ENCODE peak calls at places on chromosomes 7 and 10, in eight cellular contexts. D, Z, M, V, B, G, P and K are unnamed samples.
A peak's percentile ranks its signal among the peaks of the same experiment; 100 is the strongest.

GRCh38 chr7:144018065-144018464 is 17.9 kb downstream of the OR6B1 start:
- DNase-seq in D (no peak), Z (no peak), M (no peak), V (no peak), B (no peak), G (no peak), P (no peak), K (no peak)

GRCh38 chr7:139774376-139774775 is 3.4 kb downstream of the HIPK2 start:
- DNase-seq in D (no peak), Z (no peak), M (peak; percentile 90), V (peak; percentile 85), B (no peak), G (no peak), P (no peak), K (no peak)

GRCh38 chr7:39904077-39904486 is 46.0 kb upstream of the CDK13 start:
- DNase-seq in D (no peak), Z (no peak), M (peak; percentile 6), V (no peak), B (no peak), G (no peak), P (no peak), K (no peak)

GRCh38 chr7:67937717-67938191 is 941.1 kb downstream of the TYW1 start:
- DNase-seq in D (no peak), Z (peak; percentile 36), M (peak; percentile 1), V (peak; percentile 18), B (peak; percentile 47), G (no peak), P (no peak), K (no peak)

GRCh38 chr7:155298288-155298833 is 683 bp downstream of the INSIG1 start:
- DNase-seq in D (no peak), Z (no peak), M (no peak), V (no peak), B (no peak), G (peak; percentile 29), P (peak; percentile 31), K (no peak)

GRCh38 chr7:8710124-8710523 is 276.7 kb downstream of the NXPH1 start:
- DNase-seq in D (no peak), Z (no peak), M (no peak), V (no peak), B (no peak), G (no peak), P (no peak), K (no peak)

GRCh38 chr7:35975851-35976454 is 175.1 kb downstream of the SEPTIN7 start:
- DNase-seq in D (no peak), Z (peak; percentile 66), M (peak; percentile 77), V (peak; percentile 59), B (no peak), G (peak; percentile 78), P (peak; percentile 82), K (no peak)

GRCh38 chr10:111890046-111890445 is 293.5 kb downstream of the GPAM start:
- DNase-seq in D (no peak), Z (no peak), M (no peak), V (no peak), B (no peak), G (no peak), P (no peak), K (no peak)

GRCh38 chr7:81769891-81770818 is at the start of gene HGF:
- DNase-seq in D (no peak), Z (no peak), M (peak; percentile 87), V (no peak), B (peak; percentile 47), G (peak; percentile 38), P (no peak), K (peak; percentile 75)

GRCh38 chr7:81768951-81769778 is 682 bp downstream of the HGF start:
- DNase-seq in D (no peak), Z (no peak), M (peak; percentile 11), V (no peak), B (no peak), G (peak; percentile 51), P (no peak), K (no peak)

GRCh38 chr7:81774496-81774895 is 4.6 kb upstream of the HGF start:
- DNase-seq in D (no peak), Z (no peak), M (peak; percentile 50), V (no peak), B (no peak), G (no peak), P (no peak), K (no peak)

GRCh38 chr7:81767883-81768282 is 2.0 kb downstream of the HGF start:
- DNase-seq in D (no peak), Z (no peak), M (peak; percentile 50), V (no peak), B (no peak), G (no peak), P (no peak), K (no peak)

DNA sequence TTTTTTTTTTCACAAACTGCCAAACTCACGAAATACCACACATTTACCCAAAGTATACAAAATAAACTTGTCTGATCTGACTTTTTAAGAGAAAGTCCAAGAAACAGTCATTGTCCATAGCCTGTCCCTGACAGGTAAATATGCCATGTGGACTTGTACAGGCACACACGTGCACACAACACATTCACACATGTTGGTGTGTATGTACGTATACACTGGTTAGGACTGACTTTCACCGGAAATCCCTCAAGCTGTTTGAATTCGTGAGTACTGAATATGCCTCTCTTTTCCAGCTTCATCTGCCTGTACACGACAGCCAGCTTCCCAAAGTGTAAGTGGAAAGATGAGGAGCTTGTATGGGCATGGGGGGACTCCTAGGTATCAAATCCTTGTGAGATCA is 976 bp upstream of the HGF start:
- DNase-seq in D (no peak), Z (no peak), M (no peak), V (no peak), B (no peak), G (no peak), P (no peak), K (no peak)
- H3K27ac ChIP-seq in D (peak overlapping the region; percentile 67), Z (no peak overlapping the region), M (peak overlapping the region; percentile 2), V (no peak overlapping the region), B (peak overlapping the region; percentile 61), G (no peak overlapping the region), P (no peak overlapping the region), K (peak overlapping the region; percentile 71)

GRCh38 chr7:1533255-1533568 is 2.7 kb downstream of the MAFK start:
- DNase-seq in D (no peak), Z (no peak), M (no peak), V (no peak), B (no peak), G (no peak), P (no peak), K (no peak)

GRCh38 chr7:1534330-1535099 is 4.0 kb downstream of the MAFK start:
- DNase-seq in D (no peak), Z (no peak), M (no peak), V (no peak), B (no peak), G (no peak), P (no peak), K (no peak)

GRCh38 chr7:1532456-1533254 is 2.2 kb downstream of the MAFK start:
- DNase-seq in D (peak; percentile 92), Z (no peak), M (peak; percentile 96), V (peak; percentile 24), B (peak; percentile 93), G (peak; percentile 97), P (peak; percentile 80), K (peak; percentile 94)

GRCh38 chr7:1535100-1535458 is 4.6 kb downstream of the MAFK start:
- DNase-seq in D (no peak), Z (no peak), M (no peak), V (no peak), B (no peak), G (no peak), P (no peak), K (no peak)

GRCh38 chr7:1533569-1534329 is 3.2 kb downstream of the MAFK start:
- DNase-seq in D (no peak), Z (no peak), M (peak; percentile 95), V (peak; percentile 67), B (no peak), G (peak; percentile 89), P (peak; percentile 46), K (peak; percentile 64)
- H3K4me3 ChIP-seq in D (peak overlapping the region; percentile 68), Z (no peak overlapping the region), M (peak overlapping the region; percentile 1), V (no peak overlapping the region), B (peak overlapping the region; percentile 75), G (no peak overlapping the region), P (no peak overlapping the region), K (peak overlapping the region; percentile 81)

GRCh38 chr10:78478919-78479318 is 445.3 kb downstream of the RPS24 start:
- DNase-seq in D (no peak), Z (no peak), M (no peak), V (no peak), B (no peak), G (no peak), P (no peak), K (no peak)

GRCh38 chr10:78474743-78475142 is 441.1 kb downstream of the RPS24 start:
- DNase-seq in D (no peak), Z (no peak), M (no peak), V (no peak), B (no peak), G (no peak), P (no peak), K (no peak)

GRCh38 chr10:78475501-78475900 is 441.8 kb downstream of the RPS24 start:
- DNase-seq in D (no peak), Z (no peak), M (peak; percentile 14), V (no peak), B (no peak), G (no peak), P (no peak), K (no peak)

GRCh38 chr10:78473016-78473415 is 439.4 kb downstream of the RPS24 start:
- DNase-seq in D (no peak), Z (no peak), M (no peak), V (no peak), B (no peak), G (no peak), P (no peak), K (no peak)

DNA sequence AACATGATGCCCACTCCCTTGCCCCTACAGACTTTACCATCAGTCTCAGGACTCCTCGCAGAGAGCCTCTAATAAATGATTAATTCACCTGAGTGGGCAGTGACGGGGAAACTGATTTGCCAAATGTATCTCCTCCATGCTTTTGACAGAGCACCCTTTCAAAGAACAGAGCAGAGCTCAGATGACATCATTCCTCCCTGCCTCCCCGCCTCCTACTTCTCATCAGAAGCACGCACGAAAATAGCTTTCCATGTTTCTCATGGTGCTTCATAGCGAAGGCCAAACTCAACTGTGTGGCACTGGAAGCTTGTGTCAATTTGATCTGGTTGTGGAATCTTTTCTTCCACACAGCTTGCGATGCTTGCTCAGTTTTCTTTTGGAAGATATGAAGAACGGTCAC is 442.5 kb downstream of the RPS24 start:
- DNase-seq in D (no peak), Z (no peak), M (no peak), V (no peak), B (no peak), G (no peak), P (no peak), K (no peak)
- H3K27ac ChIP-seq in D (no peak overlapping the region), Z (no peak overlapping the region), M (no peak overlapping the region), V (no peak overlapping the region), B (no peak overlapping the region), G (no peak overlapping the region), P (no peak overlapping the region), K (no peak overlapping the region)

GRCh38 chr7:121156825-121157224 is 168.3 kb downstream of the CPED1 start:
- DNase-seq in D (no peak), Z (no peak), M (no peak), V (no peak), B (no peak), G (no peak), P (no peak), K (no peak)

GRCh38 chr7:121159553-121159952 is 169.2 kb upstream of the WNT16 start:
- DNase-seq in D (no peak), Z (no peak), M (no peak), V (no peak), B (no peak), G (no peak), P (no peak), K (no peak)

GRCh38 chr7:121158665-121159064 is 170.1 kb upstream of the WNT16 start:
- DNase-seq in D (no peak), Z (no peak), M (no peak), V (no peak), B (no peak), G (no peak), P (no peak), K (no peak)

GRCh38 chr7:121157885-121158590 is 169.5 kb downstream of the CPED1 start:
- DNase-seq in D (no peak), Z (no peak), M (no peak), V (no peak), B (no peak), G (no peak), P (no peak), K (no peak)

GRCh38 chr7:121157341-121157751 is 168.8 kb downstream of the CPED1 start:
- DNase-seq in D (no peak), Z (no peak), M (no peak), V (no peak), B (no peak), G (no peak), P (no peak), K (no peak)
- H3K4me3 ChIP-seq in D (no peak overlapping the region), Z (no peak overlapping the region), M (no peak overlapping the region), V (no peak overlapping the region), B (no peak overlapping the region), G (no peak overlapping the region), P (no peak overlapping the region), K (no peak overlapping the region)